ENCODE peak calls at places on chromosome 12, in seven cellular contexts. W is iPS DF 6.9, C is right atrium auricular region, A is fibroblast of lung, R is MM.1S, B is IMR-90, Q is mesenchymal stem cell. T is an unnamed sample.

GRCh38 chr12:94262228-94263010 is 114.0 kb downstream of the PLXNC1 start:
- DNase-seq in B (peak; percentile 96), Q (peak; percentile 75), A (peak; percentile 95), C (peak; percentile 89), R (no peak), W (no peak), T (peak; percentile 93)

GRCh38 chr12:76688001-76688400 is 75.9 kb upstream of the ZDHHC17 start:
- DNase-seq in R (no peak), B (peak; percentile 51), A (peak; percentile 64), W (no peak), Q (no peak), C (no peak), T (no peak)

GRCh38 chr12:685388-685787 is 22.1 kb upstream of the NINJ2 start:
- DNase-seq in R (peak; percentile 26), Q (peak; percentile 12), A (peak; percentile 70), W (no peak), B (peak; percentile 28), C (no peak), T (no peak)

GRCh38 chr12:89750821-89751227 is 42.2 kb upstream of the ATP2B1 start:
- DNase-seq in C (no peak), A (peak; percentile 25), Q (no peak), R (no peak), B (no peak), W (no peak), T (no peak)

GRCh38 chr12:112252184-112252583 is 126.8 kb downstream of the TRAFD1 start:
- DNase-seq in R (no peak), B (peak; percentile 59), A (peak; percentile 53), C (no peak), W (no peak), Q (peak; percentile 2), T (no peak)

GRCh38 chr12:113232787-113233585 is 11.7 kb downstream of the TPCN1 start:
- DNase-seq in Q (no peak), B (no peak), C (no peak), A (peak; percentile 82), R (no peak), W (peak; percentile 67), T (no peak)

GRCh38 chr12:10102322-10102721 is 3.5 kb upstream of the CLEC1A start:
- DNase-seq in Q (no peak), W (no peak), B (no peak), A (no peak), R (no peak), C (no peak), T (no peak)

GRCh38 chr12:67645571-67645970 is 3.0 kb upstream of the DYRK2 start:
- DNase-seq in R (no peak), W (no peak), Q (peak; percentile 79), A (peak; percentile 65), B (peak; percentile 56), C (no peak), T (no peak)

GRCh38 chr12:6643569-6644256 is 3.5 kb downstream of the ACRBP start:
- DNase-seq in Q (no peak), A (no peak), W (no peak), R (no peak), C (no peak), B (no peak), T (no peak)

GRCh38 chr12:40263616-40264409 is 39.0 kb downstream of the LRRK2 start:
- DNase-seq in W (no peak), R (no peak), C (no peak), A (no peak), B (peak; percentile 38), Q (peak; percentile 34), T (no peak)

GRCh38 chr12:109134186-109134917 is 18.0 kb downstream of the ACACB start:
- DNase-seq in Q (no peak), R (no peak), C (no peak), B (no peak), W (no peak), A (no peak), T (no peak)

GRCh38 chr12:30753761-30754382 is 879 bp downstream of the CAPRIN2 start:
- DNase-seq in C (no peak), B (peak; percentile 32), Q (peak; percentile 55), A (peak; percentile 56), W (no peak), R (peak; percentile 43), T (no peak)

GRCh38 chr12:113310489-113310888 is 24.4 kb downstream of the SLC8B1 start:
- DNase-seq in C (no peak), A (no peak), Q (no peak), R (no peak), W (no peak), B (no peak), T (no peak)

GRCh38 chr12:107344035-107344808 is 250.9 kb upstream of the CRY1 start:
- DNase-seq in C (no peak), Q (no peak), W (no peak), R (no peak), B (peak; percentile 81), A (peak; percentile 92), T (no peak)

GRCh38 chr12:130157998-130158774 is 4.1 kb upstream of the FZD10 start:
- DNase-seq in C (no peak), B (no peak), Q (no peak), R (no peak), W (no peak), A (no peak), T (no peak)

GRCh38 chr12:116125981-116126566 is 151.4 kb downstream of the MED13L start:
- DNase-seq in R (no peak), C (no peak), Q (no peak), A (peak; percentile 41), W (no peak), B (no peak), T (no peak)

GRCh38 chr12:94779520-94779919 is 129.2 kb upstream of the TMCC3 start:
- DNase-seq in A (peak; percentile 98), Q (peak; percentile 72), W (no peak), C (no peak), R (no peak), B (peak; percentile 26), T (no peak)

GRCh38 chr12:113899844-113900471 is 66.2 kb downstream of the RBM19 start:
- DNase-seq in C (no peak), B (no peak), W (no peak), Q (no peak), R (no peak), A (no peak), T (no peak)

GRCh38 chr12:132251741-132252490 is 77.5 kb downstream of the GALNT9 start:
- DNase-seq in A (no peak), W (no peak), Q (no peak), B (no peak), R (no peak), C (no peak), T (no peak)

GRCh38 chr12:43148711-43149110 is 403.3 kb downstream of the ADAMTS20 start:
- DNase-seq in Q (no peak), R (no peak), A (no peak), C (no peak), W (no peak), B (no peak), T (no peak)

GRCh38 chr12:129193263-129193871 is 340.1 kb downstream of the GLT1D1 start:
- DNase-seq in R (peak; percentile 33), W (peak; percentile 5), A (no peak), B (no peak), Q (no peak), C (no peak), T (no peak)

GRCh38 chr12:51390457-51391046 is 654 bp downstream of the GALNT6 start:
- DNase-seq in B (no peak), W (no peak), C (no peak), Q (no peak), A (no peak), R (no peak), T (no peak)

GRCh38 chr12:21054334-21054733 is 76.7 kb upstream of the SLCO1B1 start:
- DNase-seq in B (no peak), Q (no peak), C (no peak), W (no peak), A (peak; percentile 25), R (no peak), T (no peak)

GRCh38 chr12:40015360-40015759 is 90.5 kb downstream of the SLC2A13 start:
- DNase-seq in Q (peak; percentile 37), W (no peak), C (no peak), A (no peak), R (no peak), B (no peak), T (no peak)

DNA sequence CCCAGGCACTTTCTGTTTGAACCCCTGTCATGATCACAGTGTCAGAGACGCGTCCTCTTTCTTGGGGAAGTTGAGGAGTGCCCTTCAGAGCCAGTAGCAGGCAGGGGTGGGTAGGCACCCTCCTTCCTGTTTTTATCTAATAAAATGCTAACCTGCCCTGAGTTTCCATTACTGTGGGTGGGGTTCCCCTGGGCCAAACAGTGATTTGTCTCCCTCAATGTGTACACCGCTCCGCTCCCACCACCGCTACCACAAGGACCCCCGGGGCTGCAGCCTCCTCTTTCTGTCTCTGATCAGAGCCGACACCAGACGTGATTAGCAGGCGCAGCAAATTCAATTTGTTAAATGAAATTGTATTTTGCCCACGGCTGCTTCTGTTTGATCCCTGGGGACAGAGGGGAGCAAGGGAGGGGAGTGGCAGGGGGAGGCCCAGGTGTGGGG is 5.1 kb downstream of the SHMT2 start:
- DNase-seq in R (no peak), A (no peak), W (no peak), C (no peak), B (no peak), Q (no peak), T (no peak)
- H3K27ac ChIP-seq in R (no peak overlapping the region), A (peak overlapping the region; percentile 42), W (no peak overlapping the region), C (peak overlapping the region; percentile 71), B (no peak overlapping the region), Q (no peak overlapping the region), T (peak overlapping the region; percentile 58)

GRCh38 chr12:5452569-5452968 is 20.7 kb downstream of the NTF3 start:
- DNase-seq in W (no peak), Q (no peak), R (no peak), C (no peak), B (no peak), A (no peak), T (no peak)

GRCh38 chr12:5456025-5456424 is 24.1 kb downstream of the NTF3 start:
- DNase-seq in C (no peak), Q (no peak), A (no peak), R (no peak), W (no peak), B (no peak), T (no peak)

GRCh38 chr12:5456906-5457305 is 25.0 kb downstream of the NTF3 start:
- DNase-seq in B (peak; percentile 82), C (no peak), A (peak; percentile 80), Q (peak; percentile 49), W (no peak), R (no peak), T (no peak)

GRCh38 chr12:5451251-5451650 is 19.3 kb downstream of the NTF3 start:
- DNase-seq in Q (no peak), C (no peak), B (peak; percentile 41), R (no peak), W (no peak), A (no peak), T (no peak)

GRCh38 chr12:5453471-5453870 is 21.6 kb downstream of the NTF3 start:
- DNase-seq in R (no peak), W (no peak), B (no peak), Q (peak; percentile 59), A (no peak), C (no peak), T (no peak)
- H3K27ac ChIP-seq in R (no peak overlapping the region), W (no peak overlapping the region), B (peak overlapping the region; percentile 58), Q (no peak overlapping the region), A (no peak overlapping the region), C (no peak overlapping the region), T (peak overlapping the region; percentile 18)

GRCh38 chr12:121129705-121130147 is 3.0 kb upstream of the P2RX7 start:
- DNase-seq in A (no peak), B (no peak), R (peak; percentile 8), C (no peak), Q (no peak), W (no peak), T (no peak)
- H3K27ac ChIP-seq in A (no peak overlapping the region), B (no peak overlapping the region), R (peak overlapping the region; percentile 99), C (peak overlapping the region; percentile 42), Q (no peak overlapping the region), W (no peak overlapping the region), T (peak overlapping the region; percentile 77)

GRCh38 chr12:65630555-65630954 is 193.7 kb upstream of the HMGA2 start:
- DNase-seq in Q (no peak), B (no peak), R (no peak), A (no peak), C (no peak), W (no peak), T (no peak)
- H3K27ac ChIP-seq in Q (peak overlapping the region; percentile 99), B (peak overlapping the region; percentile 38), R (no peak overlapping the region), A (peak overlapping the region; percentile 82), C (no peak overlapping the region), W (no peak overlapping the region), T (no peak overlapping the region)